ENCODE peak calls at places on chromosomes 4 and X, in eight cellular contexts. S, D, T, B, Q, J, O and M are unnamed samples.

GRCh38 chr4:138216272-138216867 is 25.8 kb downstream of the SLC7A11 start:
- DNase-seq in S (no peak), D (no peak), T (no peak), B (no peak), Q (no peak), J (peak; percentile 48), O (no peak), M (no peak)

GRCh38 chr4:2322227-2322626 is 60.3 kb upstream of the MXD4 start:
- DNase-seq in S (no peak), D (no peak), T (no peak), B (no peak), Q (no peak), J (no peak), O (peak; percentile 50), M (no peak)

GRCh38 chr4:73822812-73823480 is 13.5 kb upstream of the CXCL6 start:
- DNase-seq in S (no peak), D (no peak), T (no peak), B (peak; percentile 15), Q (no peak), J (no peak), O (no peak), M (no peak)

GRCh38 chr4:98642991-98643426 is 15.4 kb downstream of the TSPAN5 start:
- DNase-seq in S (no peak), D (no peak), T (no peak), B (peak; percentile 17), Q (peak; percentile 83), J (no peak), O (no peak), M (peak; percentile 74)

GRCh38 chr4:76630748-76631147 is 195.7 kb downstream of the SHROOM3 start:
- DNase-seq in S (no peak), D (no peak), T (no peak), B (no peak), Q (no peak), J (no peak), O (no peak), M (no peak)

GRCh38 chr4:131764730-131765129 is 1384.4 kb upstream of the PCDH10 start:
- DNase-seq in S (no peak), D (no peak), T (no peak), B (no peak), Q (no peak), J (no peak), O (no peak), M (no peak)

GRCh38 chr4:153789741-153790651 is 1.1 kb upstream of the SFRP2 start:
- DNase-seq in S (no peak), D (no peak), T (no peak), B (no peak), Q (peak; percentile 26), J (peak; percentile 97), O (no peak), M (no peak)

GRCh38 chr4:176205299-176205698 is 9.9 kb upstream of the SPATA4 start:
- DNase-seq in S (no peak), D (no peak), T (no peak), B (no peak), Q (no peak), J (peak; percentile 33), O (no peak), M (no peak)

GRCh38 chrX:20680998-20681397 is 414.3 kb upstream of the RPS6KA3 start:
- DNase-seq in S (no peak), D (no peak), T (no peak), B (no peak), Q (no peak), J (no peak), O (no peak), M (peak; percentile 1)

GRCh38 chrX:111353810-111354209 is 58.2 kb downstream of the DCX start:
- DNase-seq in S (no peak), D (no peak), T (no peak), B (no peak), Q (peak; percentile 6), J (no peak), O (no peak), M (no peak)

GRCh38 chr4:93825551-93826216 is 2.9 kb upstream of the ATOH1 start:
- DNase-seq in S (no peak), D (no peak), T (no peak), B (no peak), Q (no peak), J (no peak), O (no peak), M (no peak)

GRCh38 chr4:181838253-181838652 is 404.9 kb upstream of the TENM3 start:
- DNase-seq in S (no peak), D (no peak), T (no peak), B (no peak), Q (no peak), J (no peak), O (no peak), M (no peak)

GRCh38 chrX:131854586-131854985 is 168.5 kb upstream of the STK26 start:
- DNase-seq in S (no peak), D (no peak), T (no peak), B (no peak), Q (peak; percentile 7), J (peak; percentile 21), O (no peak), M (peak; percentile 20)

GRCh38 chr4:171721937-171722336 is 91.3 kb upstream of the GALNTL6 start:
- DNase-seq in S (no peak), D (no peak), T (no peak), B (no peak), Q (no peak), J (no peak), O (no peak), M (no peak)

GRCh38 chrX:42269186-42269585 is 345.8 kb upstream of the CASK start:
- DNase-seq in S (no peak), D (no peak), T (no peak), B (no peak), Q (no peak), J (no peak), O (no peak), M (peak; percentile 23)

GRCh38 chr4:141132689-141133145 is 552 bp downstream of the RNF150 start:
- DNase-seq in S (peak; percentile 63), D (no peak), T (no peak), B (peak; percentile 5), Q (peak; percentile 35), J (peak; percentile 52), O (no peak), M (peak; percentile 20)

GRCh38 chr4:54152846-54153600 is 53.1 kb downstream of the GSX2 start:
- DNase-seq in S (no peak), D (no peak), T (no peak), B (no peak), Q (peak; percentile 18), J (no peak), O (no peak), M (peak; percentile 50)

GRCh38 chr4:78880874-78881492 is 58.3 kb downstream of the PAQR3 start:
- DNase-seq in S (no peak), D (no peak), T (no peak), B (no peak), Q (no peak), J (no peak), O (no peak), M (no peak)

GRCh38 chrX:23784487-23785301 is 1.7 kb downstream of the SAT1 start:
- DNase-seq in S (no peak), D (no peak), T (no peak), B (no peak), Q (peak; percentile 94), J (no peak), O (no peak), M (peak; percentile 81)

GRCh38 chr4:29717658-29718057 is 1002.5 kb upstream of the PCDH7 start:
- DNase-seq in S (no peak), D (no peak), T (no peak), B (no peak), Q (no peak), J (no peak), O (no peak), M (no peak)

DNA sequence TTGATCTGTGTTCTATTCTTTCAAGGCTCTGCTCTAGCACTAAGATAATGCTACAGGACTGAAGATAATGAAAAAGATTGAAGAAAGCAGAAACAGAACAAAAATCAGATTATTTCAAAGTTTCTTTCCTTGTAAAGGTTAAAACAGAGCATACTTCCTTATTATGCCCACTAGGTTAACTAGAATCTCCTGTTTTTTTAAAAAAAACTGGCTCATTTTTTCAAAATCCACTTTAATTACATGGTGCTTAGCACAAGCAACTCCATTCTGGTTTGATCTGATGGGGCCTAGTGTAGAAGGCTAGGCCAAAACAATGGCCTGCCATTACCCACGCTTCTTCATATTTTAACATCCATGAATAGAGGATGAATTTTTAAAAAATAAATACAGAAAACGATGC is 1.2 kb upstream of the UBA6 start:
- DNase-seq in S (no peak), D (no peak), T (no peak), B (no peak), Q (no peak), J (no peak), O (no peak), M (no peak)
- H3K4me3 ChIP-seq in S (peak overlapping the region; percentile 90), D (peak overlapping the region; percentile 80), T (peak overlapping the region; percentile 68), B (no peak overlapping the region), Q (peak overlapping the region; percentile 99), J (peak overlapping the region; percentile 85), O (peak overlapping the region; percentile 97), M (no peak overlapping the region)

GRCh38 chrX:12702509-12703091 is 88.6 kb upstream of the PRPS2 start:
- DNase-seq in S (no peak), D (no peak), T (no peak), B (peak; percentile 15), Q (no peak), J (peak; percentile 58), O (no peak), M (peak; percentile 7)

GRCh38 chrX:12700745-12701144 is 90.5 kb upstream of the PRPS2 start:
- DNase-seq in S (no peak), D (no peak), T (no peak), B (no peak), Q (no peak), J (no peak), O (no peak), M (no peak)

GRCh38 chrX:12704706-12705105 is 86.5 kb upstream of the PRPS2 start:
- DNase-seq in S (no peak), D (no peak), T (no peak), B (no peak), Q (no peak), J (no peak), O (no peak), M (no peak)

DNA sequence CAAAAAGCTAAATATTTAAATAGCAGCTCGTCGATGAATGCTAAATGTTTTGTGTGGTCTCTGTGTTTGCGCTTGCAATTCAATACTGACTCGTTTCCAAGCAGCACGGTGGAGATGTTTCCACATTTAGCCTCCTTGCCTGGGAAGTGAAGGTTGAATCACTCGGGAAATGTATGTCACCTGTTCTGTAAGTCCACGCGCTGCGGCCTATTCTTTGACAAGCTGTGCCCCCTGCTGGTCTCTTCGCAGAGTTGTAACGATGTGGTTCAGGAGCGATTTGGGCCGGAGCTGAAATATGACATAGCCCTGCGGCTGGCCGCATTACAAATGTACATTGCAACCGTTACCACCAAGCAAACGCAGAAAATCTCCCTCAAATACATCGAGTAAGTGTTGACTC is 89.6 kb upstream of the PRPS2 start:
- DNase-seq in S (peak; percentile 65), D (no peak), T (peak; percentile 71), B (peak; percentile 41), Q (peak; percentile 57), J (peak; percentile 85), O (no peak), M (peak; percentile 82)
- TF ChIP-seq CTCF in S (peak; percentile 45), D (no peak), T (peak; percentile 22), B (no peak), Q (peak; percentile 57), J (peak; percentile 48), O (no peak), M (peak; percentile 59)

GRCh38 chr4:84497220-84497834 is 1.8 kb downstream of the NKX6-1 start:
- DNase-seq in S (no peak), D (no peak), T (no peak), B (no peak), Q (no peak), J (peak; percentile 34), O (no peak), M (no peak)
- H3K4me3 ChIP-seq in S (peak overlapping the region; percentile 39), D (peak overlapping the region; percentile 67), T (peak overlapping the region; percentile 53), B (no peak overlapping the region), Q (no peak overlapping the region), J (peak overlapping the region; percentile 86), O (peak overlapping the region; percentile 49), M (no peak overlapping the region)

GRCh38 chr4:123093247-123093646 is 170.8 kb upstream of the NUDT6 start:
- DNase-seq in S (no peak), D (no peak), T (no peak), B (no peak), Q (no peak), J (no peak), O (no peak), M (no peak)
- TF ChIP-seq CTCF in S (no peak), D (no peak), T (no peak), B (no peak), Q (no peak), J (no peak), O (no peak), M (no peak)